ENCODE peak calls at places on chromosomes 16 and 17, in eight cellular contexts. C is left ventricle myocardium inferior; N is activated T-cell treated with anti-CD3 and anti-CD28 coated beads, Interleukin-2, amount 50 U/mL, for 72 hours; B is iPS DF 19.7; K is NCI-H510A; V is iPS-NIHi11; E is activated CD4-positive, alpha-beta T cell treated with anti-CD3 and anti-CD28 coated beads, Interleukin-2, amount 50 U/mL, for 24 hours; R is stimulated activated CD4-positive, alpha-beta T cell treated with anti-CD3 and anti-CD28 coated beads, Interleukin-12 subunit alpha, Interleukin-12 subunit beta, amount 100 ng/mL, for 24 hours. M is an unnamed sample.

GRCh38 chr16:31085371-31085770 is 3.4 kb downstream of the PRSS53 start:
- DNase-seq in C (no peak), V (no peak), B (no peak), K (no peak), R (no peak), E (no peak), N (no peak), M (no peak)

GRCh38 chr17:1286379-1287106 is 7.1 kb downstream of the TRARG1 start:
- DNase-seq in R (no peak), C (no peak), B (no peak), V (no peak), K (no peak), E (no peak), N (no peak), M (no peak)

GRCh38 chr17:652310-652709 is 62.3 kb downstream of the VPS53 start:
- DNase-seq in V (no peak), R (no peak), C (peak; percentile 88), B (no peak), N (no peak), K (no peak), E (no peak), M (peak; percentile 83)

GRCh38 chr17:79907855-79908254 is 68.6 kb upstream of the CBX4 start:
- DNase-seq in K (no peak), E (no peak), N (no peak), B (no peak), C (no peak), R (no peak), V (no peak), M (no peak)

GRCh38 chr16:2295056-2295798 is 27.3 kb upstream of the RNPS1 start:
- DNase-seq in V (no peak), K (no peak), B (no peak), R (no peak), C (no peak), N (no peak), E (no peak), M (no peak)

GRCh38 chr16:6926341-6926740 is 406.3 kb upstream of the RBFOX1 start:
- DNase-seq in V (no peak), R (no peak), E (no peak), B (no peak), C (no peak), N (no peak), K (no peak), M (no peak)

GRCh38 chr16:20073203-20074088 is at the start of gene GPR139:
- DNase-seq in E (no peak), C (no peak), B (no peak), K (peak; percentile 27), R (no peak), V (peak; percentile 76), N (no peak), M (no peak)

GRCh38 chr16:1152651-1153259 is at the start of gene CACNA1H:
- DNase-seq in N (peak; percentile 57), K (no peak), E (peak; percentile 11), R (peak; percentile 17), C (peak; percentile 34), B (no peak), V (peak; percentile 95), M (no peak)

GRCh38 chr17:10151667-10152496 is 46.5 kb downstream of the GAS7 start:
- DNase-seq in N (no peak), R (no peak), B (no peak), E (no peak), K (no peak), V (no peak), C (no peak), M (peak; percentile 85)

GRCh38 chr17:31721291-31722025 is 137.6 kb downstream of the COPRS start:
- DNase-seq in R (no peak), N (no peak), K (no peak), B (no peak), C (no peak), V (no peak), E (no peak), M (no peak)

GRCh38 chr16:31371619-31372484 is 16.9 kb downstream of the ITGAX start:
- DNase-seq in R (no peak), B (no peak), V (no peak), N (no peak), E (no peak), K (no peak), C (no peak), M (no peak)

GRCh38 chr16:79599256-79599836 is 1.2 kb downstream of the MAF start:
- DNase-seq in K (no peak), R (no peak), V (peak; percentile 49), E (no peak), C (peak; percentile 29), B (no peak), N (peak; percentile 43), M (no peak)

GRCh38 chr17:74176546-74177001 is 26.9 kb upstream of the RPL38 start:
- DNase-seq in N (peak; percentile 35), B (no peak), C (peak; percentile 29), K (no peak), V (peak; percentile 79), E (peak; percentile 23), R (no peak), M (no peak)

GRCh38 chr17:13419676-13420075 is 182.1 kb downstream of the HS3ST3A1 start:
- DNase-seq in N (no peak), R (no peak), K (no peak), E (no peak), B (no peak), C (no peak), V (no peak), M (no peak)

GRCh38 chr16:48188449-48189102 is 32.8 kb upstream of the ABCC12 start:
- DNase-seq in R (no peak), N (no peak), V (no peak), C (no peak), B (no peak), K (no peak), E (no peak), M (no peak)

GRCh38 chr17:77184474-77184873 is 43.7 kb downstream of the SEC14L1 start:
- DNase-seq in N (no peak), E (no peak), C (no peak), R (no peak), B (no peak), V (no peak), K (no peak), M (no peak)

GRCh38 chr16:73311857-73312723 is 264.2 kb upstream of the ZFHX3 start:
- DNase-seq in B (no peak), E (no peak), K (no peak), V (no peak), R (no peak), C (no peak), N (no peak), M (no peak)